ENCODE peak calls at places on chromosomes 11 and 22, in six cellular contexts. B is psoas muscle, N is mammary epithelial cell, F is type B pancreatic cell, Y is stomach, M is PC-9. R is an unnamed sample.
A peak's percentile ranks its signal among the peaks of the same experiment; 100 is the strongest.

GRCh38 chr11:126733685-126734084 is 266.9 kb downstream of the KIRREL3 start:
- DNase-seq in Y (no peak), M (no peak), F (no peak), N (no peak), B (no peak), R (no peak)

GRCh38 chr11:124896821-124897391 is 759 bp downstream of the ROBO4 start:
- DNase-seq in Y (no peak), M (no peak), B (peak; percentile 58), N (no peak), F (peak; percentile 67), R (peak; percentile 81)

GRCh38 chr22:19904174-19904856 is 37.3 kb upstream of the COMT start:
- DNase-seq in N (no peak), F (no peak), Y (no peak), B (no peak), M (no peak), R (no peak)

GRCh38 chr22:26321469-26321913 is 107.6 kb upstream of the ASPHD2 start:
- DNase-seq in Y (no peak), M (no peak), B (peak; percentile 49), N (no peak), F (no peak), R (no peak)

GRCh38 chr22:39429186-39429585 is 27.6 kb upstream of the MGAT3 start:
- DNase-seq in M (no peak), N (no peak), B (peak; percentile 2), F (no peak), Y (no peak), R (no peak)

GRCh38 chr11:67293090-67293489 is 4.0 kb downstream of the ANKRD13D start:
- DNase-seq in N (peak; percentile 93), F (no peak), M (peak; percentile 98), Y (no peak), B (no peak), R (no peak)

GRCh38 chr11:15735711-15736110 is 620.6 kb downstream of the SOX6 start:
- DNase-seq in M (no peak), N (no peak), Y (no peak), B (no peak), F (no peak), R (no peak)

GRCh38 chr22:37232140-37232998 is 11.7 kb downstream of the RAC2 start:
- DNase-seq in B (no peak), M (no peak), Y (no peak), N (no peak), F (no peak), R (no peak)

GRCh38 chr22:43923631-43924548 is at the start of gene PNPLA3:
- DNase-seq in M (peak; percentile 73), N (peak; percentile 80), B (peak; percentile 92), F (peak; percentile 91), Y (peak; percentile 90), R (peak; percentile 93)
- TF ChIP-seq CTCF in M (peak; percentile 34), N (peak; percentile 18), B (no peak), F (peak; percentile 61), Y (no peak), R (peak; percentile 36)

GRCh38 chr11:13287681-13288080 is 10.1 kb downstream of the BMAL1 start:
- DNase-seq in Y (no peak), B (no peak), F (no peak), N (no peak), M (no peak), R (no peak)
- TF ChIP-seq CTCF in Y (no peak), B (no peak), F (no peak), N (no peak), M (no peak), R (no peak)

DNA sequence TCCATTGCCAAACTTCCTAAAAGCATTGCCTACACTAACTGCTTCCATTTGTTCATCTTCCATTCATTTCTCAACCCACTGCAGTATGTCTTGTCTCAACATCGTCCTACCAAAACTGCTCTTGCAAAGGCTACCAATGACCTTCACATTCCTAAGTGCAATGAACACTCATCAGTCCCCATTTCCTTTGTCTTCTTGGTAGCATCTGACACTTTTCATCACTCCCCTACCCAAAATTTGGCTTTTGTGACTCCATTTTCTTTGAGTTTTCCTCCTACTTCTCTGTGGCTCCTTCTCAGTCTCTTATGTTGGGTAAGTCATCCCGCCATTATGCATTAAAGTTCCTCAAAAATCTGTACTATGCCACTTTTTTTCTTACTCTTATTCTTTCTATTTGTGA is 135.4 kb downstream of the CCDC81 start:
- DNase-seq in Y (no peak), B (no peak), F (no peak), M (no peak), N (no peak), R (no peak)
- TF ChIP-seq CTCF in Y (no peak), B (no peak), F (no peak), M (no peak), N (no peak), R (no peak)

DNA sequence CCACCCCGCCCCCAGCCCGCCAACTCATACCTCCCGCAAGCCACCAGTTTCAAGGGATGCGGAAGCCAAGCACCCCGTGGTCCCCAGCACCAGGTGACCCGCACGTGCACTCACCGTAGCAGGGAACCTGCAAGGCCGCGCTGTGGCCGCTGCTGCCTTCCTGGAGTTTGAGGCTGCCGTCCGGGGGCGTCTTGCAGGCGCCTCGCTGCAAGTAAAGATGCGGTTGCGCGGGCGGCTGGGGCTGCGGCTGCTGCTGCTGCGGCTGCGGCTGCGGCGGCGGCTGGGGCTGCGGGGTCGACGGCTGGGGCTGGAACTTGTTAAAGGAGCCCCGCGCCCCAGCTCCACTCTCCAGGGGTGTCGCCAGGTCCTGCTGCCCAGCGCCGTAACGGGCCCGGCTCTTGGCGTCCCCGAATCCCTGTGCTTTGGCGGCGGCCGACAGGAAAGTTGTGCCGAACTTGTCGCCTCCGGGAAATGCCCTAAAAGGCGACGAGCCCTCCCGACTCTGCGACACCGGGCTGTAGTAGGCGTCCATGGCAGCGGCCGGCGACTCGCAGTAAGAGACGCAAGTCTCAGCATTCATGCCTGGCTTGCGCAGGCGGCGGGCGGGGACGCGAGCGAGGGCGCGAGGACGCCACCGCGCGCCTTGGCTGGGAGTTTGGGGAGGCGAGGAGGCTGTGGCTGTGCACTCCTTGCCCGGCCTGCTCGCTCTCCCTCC is at the start of gene ALX4:
- DNase-seq in Y (no peak), F (peak; percentile 79), M (no peak), N (peak; percentile 43), B (no peak), R (no peak)
- TF ChIP-seq CTCF in Y (no peak), F (no peak), M (no peak), N (no peak), B (no peak), R (no peak)

GRCh38 chr22:42990131-42990838 is 24.7 kb downstream of the PACSIN2 start:
- DNase-seq in M (peak; percentile 88), F (no peak), N (peak; percentile 88), B (peak; percentile 52), Y (no peak), R (no peak)
- TF ChIP-seq CTCF in M (peak; percentile 65), F (no peak), N (peak; percentile 69), B (peak; percentile 31), Y (no peak), R (peak; percentile 58)

DNA sequence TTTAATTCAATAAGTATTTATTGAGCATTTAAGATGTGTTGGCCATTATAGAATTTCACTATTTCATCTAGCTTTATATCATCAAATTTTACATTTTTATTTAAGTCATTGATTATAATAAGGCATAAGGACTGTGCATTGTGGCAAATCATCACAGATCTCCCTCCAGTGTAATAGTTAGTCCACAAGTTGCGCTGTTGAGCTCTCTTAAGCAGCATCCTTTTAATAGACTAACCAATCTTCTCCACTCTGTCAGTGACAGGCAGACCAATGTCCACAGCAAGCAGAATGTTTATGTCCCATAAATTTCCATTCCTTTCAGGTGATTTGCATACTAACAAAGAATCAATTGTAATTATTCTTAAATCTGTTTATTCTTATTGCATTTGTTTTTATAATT is 595.3 kb upstream of the CCDC90B start:
- DNase-seq in N (no peak), M (no peak), Y (no peak), F (no peak), B (no peak), R (no peak)
- TF ChIP-seq CTCF in N (no peak), M (no peak), Y (no peak), F (peak; percentile 13), B (no peak), R (no peak)